ENCODE peak calls at places on chromosomes 16 and 17, in six cellular contexts. P is NCI-H1092; I is RPMI7951; S is stimulated activated CD8-positive, alpha-beta memory T cell treated with anti-CD3 and anti-CD28 coated beads, Interleukin-4, amount 100 ng/mL, for 24 hours; C is activated CD8-positive, alpha-beta T cell treated with anti-CD3 and anti-CD28 coated beads for 36 hours; V is frontal cortex. M is an unnamed sample.

GRCh38 chr16:11032922-11033291 is 88.5 kb downstream of the CLEC16A start:
- DNase-seq in P (no peak), I (peak; percentile 62), S (no peak), C (no peak), V (no peak), M (no peak)

GRCh38 chr17:39580082-39580468 is 27.6 kb downstream of the NEUROD2 start:
- DNase-seq in P (no peak), I (no peak), S (no peak), C (no peak), V (no peak), M (no peak)

GRCh38 chr16:26672206-26672605 is 394.5 kb upstream of the C16orf82 start:
- DNase-seq in P (no peak), I (no peak), S (peak; percentile 23), C (peak; percentile 84), V (peak; percentile 11), M (no peak)

GRCh38 chr17:32275060-32276042 is 9.7 kb downstream of the RHBDL3 start:
- DNase-seq in P (peak; percentile 17), I (peak; percentile 95), S (no peak), C (peak; percentile 16), V (peak; percentile 55), M (peak; percentile 98)

GRCh38 chr16:52068447-52069074 is 478.4 kb downstream of the TOX3 start:
- DNase-seq in P (peak; percentile 54), I (peak; percentile 21), S (no peak), C (no peak), V (peak; percentile 8), M (peak; percentile 46)

GRCh38 chr16:30183236-30183960 is at the start of gene CORO1A:
- DNase-seq in P (peak; percentile 63), I (peak; percentile 69), S (peak; percentile 75), C (peak; percentile 90), V (peak; percentile 85), M (peak; percentile 94)

GRCh38 chr17:73827627-73828241 is 183.5 kb upstream of the SDK2 start:
- DNase-seq in P (no peak), I (no peak), S (no peak), C (no peak), V (no peak), M (no peak)

GRCh38 chr16:70476272-70477020 is 22.1 kb downstream of the FCSK start:
- DNase-seq in P (no peak), I (peak; percentile 85), S (peak; percentile 8), C (peak; percentile 77), V (peak; percentile 71), M (peak; percentile 61)

GRCh38 chr16:59192551-59193199 is 458.6 kb upstream of the GOT2 start:
- DNase-seq in P (no peak), I (no peak), S (peak; percentile 2), C (peak; percentile 60), V (no peak), M (peak; percentile 58)

GRCh38 chr16:53055603-53056527 is 1.1 kb downstream of the CHD9 start:
- DNase-seq in P (no peak), I (peak; percentile 74), S (no peak), C (peak; percentile 18), V (no peak), M (peak; percentile 59)

GRCh38 chr17:8707232-8707590 is 37.4 kb downstream of the CCDC42 start:
- DNase-seq in P (no peak), I (no peak), S (no peak), C (no peak), V (no peak), M (no peak)

GRCh38 chr17:31562447-31562846 is 171.0 kb downstream of the RAB11FIP4 start:
- DNase-seq in P (no peak), I (peak; percentile 16), S (no peak), C (no peak), V (no peak), M (no peak)

GRCh38 chr16:70572050-70572925 is 48.7 kb downstream of the SF3B3 start:
- DNase-seq in P (no peak), I (no peak), S (no peak), C (no peak), V (no peak), M (no peak)

GRCh38 chr16:85220125-85220839 is 108.0 kb upstream of the CIBAR2 start:
- DNase-seq in P (peak; percentile 98), I (peak; percentile 76), S (no peak), C (no peak), V (peak; percentile 68), M (no peak)

GRCh38 chr16:25625620-25626019 is 66.1 kb upstream of the HS3ST4 start:
- DNase-seq in P (no peak), I (no peak), S (no peak), C (no peak), V (no peak), M (no peak)

GRCh38 chr17:37056622-37057021 is 107.9 kb downstream of the AATF start:
- DNase-seq in P (no peak), I (no peak), S (no peak), C (no peak), V (no peak), M (no peak)